ENCODE peak calls at places on chromosome 5, in four cellular contexts. T is K562, D is neural progenitor cell, Z is astrocyte. S is an unnamed sample.
A peak's percentile ranks its signal among the peaks of the same experiment; 100 is the strongest.

GRCh38 chr5:13412040-13412595 is 532.4 kb downstream of the DNAH5 start:
- DNase-seq in T (no peak), Z (no peak), D (no peak), S (no peak)

GRCh38 chr5:66849803-66850202 is 253.6 kb downstream of the MAST4 start:
- DNase-seq in D (no peak), Z (peak; percentile 61), T (no peak), S (no peak)

GRCh38 chr5:6674421-6674820 is 38.8 kb upstream of the TENT4A start:
- DNase-seq in D (no peak), T (no peak), Z (no peak), S (no peak)

GRCh38 chr5:3092664-3093063 is 341.2 kb upstream of the IRX2 start:
- DNase-seq in D (no peak), T (no peak), Z (no peak), S (no peak)

GRCh38 chr5:92613546-92613945 is 967.5 kb downstream of the NR2F1-AS1 start:
- DNase-seq in D (no peak), T (no peak), Z (peak; percentile 76), S (peak; percentile 1)

GRCh38 chr5:123805300-123805699 is 293.3 kb downstream of the CSNK1G3 start:
- DNase-seq in D (no peak), Z (no peak), T (no peak), S (no peak)

GRCh38 chr5:74251106-74252032 is 389.2 kb downstream of the ENC1 start:
- DNase-seq in D (no peak), Z (peak; percentile 99), T (peak; percentile 30), S (no peak)

GRCh38 chr5:77333451-77334123 is 123.1 kb downstream of the PDE8B start:
- DNase-seq in D (peak; percentile 13), Z (no peak), T (no peak), S (no peak)

GRCh38 chr5:19920761-19921160 is 67.2 kb downstream of the CDH18 start:
- DNase-seq in D (no peak), T (no peak), Z (peak; percentile 44), S (no peak)

GRCh38 chr5:152523964-152524363 is 118.9 kb upstream of the NMUR2 start:
- DNase-seq in T (no peak), D (no peak), Z (no peak), S (no peak)

GRCh38 chr5:111685969-111686368 is 71.0 kb downstream of the NREP start:
- DNase-seq in Z (no peak), T (peak; percentile 8), D (peak; percentile 23), S (peak; percentile 16)

GRCh38 chr5:39283231-39283818 is 64.0 kb upstream of the FYB1 start:
- DNase-seq in D (peak; percentile 71), T (peak; percentile 84), Z (peak; percentile 32), S (peak; percentile 12)

GRCh38 chr5:93677344-93678021 is 63.9 kb downstream of the POU5F2 start:
- DNase-seq in Z (peak; percentile 94), D (peak; percentile 88), T (no peak), S (peak; percentile 42)

GRCh38 chr5:38330207-38330606 is 71.8 kb downstream of the EGFLAM start:
- DNase-seq in Z (peak; percentile 34), D (no peak), T (no peak), S (no peak)

GRCh38 chr5:136020383-136021015 is 8.3 kb upstream of the TGFBI start:
- DNase-seq in T (peak; percentile 6), Z (peak; percentile 98), D (no peak), S (peak; percentile 54)

GRCh38 chr5:132224721-132225120 is 2.9 kb downstream of the P4HA2 start:
- DNase-seq in T (no peak), D (no peak), Z (peak; percentile 28), S (no peak)

GRCh38 chr5:176899296-176899891 is at the start of gene HK3:
- DNase-seq in Z (no peak), D (no peak), T (no peak), S (no peak)

GRCh38 chr5:17121776-17122175 is 95.7 kb upstream of the BASP1 start:
- DNase-seq in T (no peak), D (no peak), Z (no peak), S (no peak)

GRCh38 chr5:136004436-136004835 is 24.4 kb upstream of the TGFBI start:
- DNase-seq in D (no peak), Z (peak; percentile 80), T (no peak), S (no peak)

GRCh38 chr5:55063220-55063863 is 39.1 kb upstream of the GZMA start:
- DNase-seq in T (no peak), Z (peak; percentile 48), D (no peak), S (no peak)

GRCh38 chr5:134176523-134177196 is at the start of gene SKP1:
- DNase-seq in Z (peak; percentile 55), D (peak; percentile 95), T (peak; percentile 93), S (peak; percentile 59)

GRCh38 chr5:43602456-43602817 is 543 bp upstream of the NNT start:
- DNase-seq in Z (peak; percentile 25), D (peak; percentile 56), T (peak; percentile 71), S (no peak)

GRCh38 chr5:81154725-81155124 is 78.4 kb upstream of the CKMT2 start:
- DNase-seq in T (no peak), Z (no peak), D (no peak), S (no peak)

GRCh38 chr5:135319928-135320606 is 79.0 kb downstream of the MACROH2A1 start:
- DNase-seq in T (no peak), D (peak; percentile 53), Z (no peak), S (no peak)

GRCh38 chr5:151084363-151084762 is 3.5 kb upstream of the TNIP1 start:
- DNase-seq in Z (no peak), T (no peak), D (no peak), S (no peak)

GRCh38 chr5:177447611-177448243 is 1.1 kb downstream of the PRR7 start:
- DNase-seq in Z (peak; percentile 60), T (no peak), D (peak; percentile 85), S (peak; percentile 73)

GRCh38 chr5:52134013-52134650 is 653.6 kb upstream of the ITGA1 start:
- DNase-seq in D (no peak), T (no peak), Z (no peak), S (no peak)

GRCh38 chr5:175885813-175886212 is 14.4 kb downstream of the CPLX2 start:
- DNase-seq in T (no peak), Z (peak; percentile 5), D (no peak), S (no peak)

GRCh38 chr5:111256128-111256527 is 31.9 kb downstream of the CAMK4 start:
- DNase-seq in Z (no peak), D (no peak), T (no peak), S (no peak)

GRCh38 chr5:54760182-54760935 is 225.0 kb downstream of the ESM1 start:
- DNase-seq in Z (no peak), D (no peak), T (no peak), S (no peak)

GRCh38 chr5:42228279-42228678 is 195.0 kb upstream of the GHR start:
- DNase-seq in T (no peak), D (no peak), Z (no peak), S (no peak)

GRCh38 chr5:119365847-119366536 is 10.2 kb downstream of the TNFAIP8 start:
- DNase-seq in D (no peak), T (no peak), Z (no peak), S (no peak)
- H3K4me2 ChIP-seq in D (no peak overlapping the region), T (no peak overlapping the region), Z (no peak overlapping the region), S (no peak overlapping the region)

DNA sequence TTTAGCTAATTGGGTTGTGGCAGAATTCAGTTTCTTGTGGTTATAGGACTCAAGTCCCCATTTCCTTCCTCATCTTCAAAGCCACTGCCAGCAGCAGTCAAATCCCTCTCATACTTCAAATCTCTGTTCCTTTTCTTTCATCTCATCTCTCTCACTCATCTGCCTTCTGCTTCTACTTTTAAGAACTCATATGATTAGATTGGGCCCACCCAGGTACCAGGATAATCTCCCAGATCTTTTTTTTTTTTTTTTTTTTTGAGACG is 8.0 kb upstream of the REEP5 start:
- DNase-seq in Z (no peak), T (no peak), D (no peak), S (no peak)
- H3K4me2 ChIP-seq in Z (no peak overlapping the region), T (no peak overlapping the region), D (no peak overlapping the region), S (no peak overlapping the region)

GRCh38 chr5:154385236-154385512 is 60.6 kb upstream of the SAP30L start:
- DNase-seq in T (no peak), D (no peak), Z (no peak), S (no peak)
- H3K4me2 ChIP-seq in T (no peak overlapping the region), D (no peak overlapping the region), Z (no peak overlapping the region), S (no peak overlapping the region)

DNA sequence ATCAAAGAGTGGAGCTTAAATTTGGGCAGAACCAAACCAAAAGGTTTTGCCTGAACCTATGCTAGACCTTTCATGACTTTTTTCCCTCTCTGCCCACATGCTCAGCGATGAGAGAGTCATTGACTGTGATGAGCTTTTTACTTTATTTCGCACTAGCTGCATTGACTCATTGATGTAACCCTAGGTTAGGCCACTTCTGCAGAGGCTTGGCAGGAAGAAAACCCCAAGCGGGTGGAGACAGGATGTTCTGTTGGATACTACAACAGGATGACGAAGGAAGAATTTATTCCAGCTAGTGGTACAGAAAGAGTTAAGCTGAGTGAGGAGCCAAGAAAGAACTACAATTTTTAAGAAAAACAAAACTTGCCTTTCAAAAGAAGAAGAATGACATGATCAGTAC is 18.4 kb downstream of the AGXT2 start:
- DNase-seq in D (no peak), Z (peak; percentile 80), T (no peak), S (no peak)
- H3K4me2 ChIP-seq in D (no peak overlapping the region), Z (peak overlapping the region; percentile 53), T (no peak overlapping the region), S (no peak overlapping the region)

GRCh38 chr5:128493657-128494329 is 44.3 kb downstream of the FBN2 start:
- DNase-seq in Z (no peak), T (no peak), D (no peak), S (no peak)

GRCh38 chr5:128494516-128494915 is 43.5 kb downstream of the FBN2 start:
- DNase-seq in T (no peak), Z (no peak), D (peak; percentile 28), S (no peak)

GRCh38 chr5:128487041-128487440 is 51.0 kb downstream of the FBN2 start:
- DNase-seq in T (no peak), Z (no peak), D (no peak), S (no peak)

DNA sequence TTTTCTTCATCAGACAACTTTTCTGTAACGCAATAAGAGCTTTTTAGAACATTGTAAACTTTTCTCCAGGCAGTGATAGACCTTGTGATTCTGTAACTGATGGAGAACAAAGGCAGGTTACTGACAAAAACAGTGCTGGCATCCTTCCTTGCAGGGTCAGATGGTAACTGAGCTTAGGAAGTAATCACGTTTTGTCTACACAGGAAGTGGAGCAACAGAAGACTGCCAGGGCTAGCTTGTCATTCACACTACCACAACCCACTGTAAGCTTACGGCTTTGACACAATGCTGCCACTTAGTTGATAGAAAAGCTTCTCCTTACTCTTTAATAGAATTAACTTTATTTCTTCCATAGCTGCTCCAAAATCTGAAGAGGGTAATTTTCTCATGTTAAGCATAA is 46.8 kb downstream of the FBN2 start:
- DNase-seq in Z (no peak), T (no peak), D (peak; percentile 32), S (no peak)
- H3K4me2 ChIP-seq in Z (no peak overlapping the region), T (no peak overlapping the region), D (no peak overlapping the region), S (no peak overlapping the region)

GRCh38 chr5:127585661-127586060 is 63.2 kb upstream of the CTXN3 start:
- DNase-seq in D (no peak), Z (no peak), T (no peak), S (no peak)
- H3K4me2 ChIP-seq in D (no peak overlapping the region), Z (no peak overlapping the region), T (no peak overlapping the region), S (no peak overlapping the region)

S was measured in HCT116.